ENCODE peak calls at places on chromosomes 3 and 15, in ten cellular contexts. X, T, K, H, V, M, G, A, N and P are unnamed samples.

GRCh38 chr3:143306419-143306818 is 186.8 kb downstream of the CHST2 start:
- DNase-seq in X (no peak), T (no peak), K (no peak), H (no peak), V (no peak), M (no peak), G (peak), A (peak), N (no peak), P (no peak)

GRCh38 chr15:19973718-19974117 is 567.9 kb downstream of the GOLGA6L6 start:
- DNase-seq in X (no peak), T (no peak), K (no peak), H (no peak), V (no peak), M (no peak), G (no peak), A (no peak), N (no peak), P (no peak)

GRCh38 chr3:45516829-45517228 is 77.7 kb upstream of the LIMD1 start:
- DNase-seq in X (peak), T (no peak), K (no peak), H (no peak), V (no peak), M (peak), G (no peak), A (no peak), N (no peak), P (no peak)

GRCh38 chr3:14522129-14522691 is 17.9 kb downstream of the GRIP2 start:
- DNase-seq in X (no peak), T (no peak), K (no peak), H (peak), V (no peak), M (no peak), G (no peak), A (no peak), N (no peak), P (no peak)

GRCh38 chr3:140056047-140056446 is 121.1 kb downstream of the CLSTN2 start:
- DNase-seq in X (no peak), T (no peak), K (no peak), H (no peak), V (no peak), M (no peak), G (no peak), A (no peak), N (no peak), P (no peak)

GRCh38 chr15:80231371-80231770 is 20.6 kb downstream of the CTXND1 start:
- DNase-seq in X (no peak), T (no peak), K (no peak), H (no peak), V (no peak), M (no peak), G (no peak), A (no peak), N (no peak), P (no peak)

GRCh38 chr3:8784676-8785435 is 15.4 kb upstream of the OXTR start:
- DNase-seq in X (no peak), T (no peak), K (no peak), H (no peak), V (no peak), M (no peak), G (no peak), A (no peak), N (no peak), P (no peak)

GRCh38 chr3:27797773-27798172 is 75.7 kb upstream of the EOMES start:
- DNase-seq in X (no peak), T (no peak), K (no peak), H (no peak), V (no peak), M (no peak), G (no peak), A (no peak), N (no peak), P (no peak)

GRCh38 chr3:194587438-194587931 is 45.7 kb downstream of the TMEM44 start:
- DNase-seq in X (no peak), T (peak), K (no peak), H (no peak), V (peak), M (peak), G (no peak), A (no peak), N (peak), P (no peak)

GRCh38 chr3:104642827-104643226 is 723.9 kb upstream of the ALCAM start:
- DNase-seq in X (no peak), T (no peak), K (no peak), H (no peak), V (peak), M (no peak), G (no peak), A (no peak), N (no peak), P (no peak)

GRCh38 chr3:190070623-190071347 is 49.9 kb downstream of the P3H2 start:
- DNase-seq in X (peak), T (no peak), K (no peak), H (no peak), V (no peak), M (peak), G (peak), A (no peak), N (no peak), P (peak)

GRCh38 chr3:144771401-144771870 is 799.8 kb downstream of the DIPK2A start:
- DNase-seq in X (peak), T (peak), K (no peak), H (no peak), V (peak), M (no peak), G (no peak), A (no peak), N (peak), P (no peak)

GRCh38 chr3:197002701-197003454 is 26.7 kb downstream of the MELTF start:
- DNase-seq in X (no peak), T (peak), K (peak), H (peak), V (peak), M (peak), G (peak), A (peak), N (peak), P (no peak)

GRCh38 chr15:82572311-82572710 is 32.1 kb upstream of the RPS17 start:
- DNase-seq in X (no peak), T (no peak), K (no peak), H (no peak), V (peak), M (no peak), G (no peak), A (no peak), N (peak), P (no peak)

GRCh38 chr3:8882617-8883016 is 80.7 kb downstream of the RAD18 start:
- DNase-seq in X (no peak), T (no peak), K (no peak), H (no peak), V (no peak), M (no peak), G (no peak), A (no peak), N (no peak), P (no peak)

GRCh38 chr15:99371180-99372103 is 120.2 kb downstream of the LRRC28 start:
- DNase-seq in X (no peak), T (peak), K (peak), H (no peak), V (peak), M (peak), G (peak), A (no peak), N (peak), P (no peak)

GRCh38 chr3:69419276-69419675 is 33.4 kb upstream of the FRMD4B start:
- DNase-seq in X (no peak), T (no peak), K (no peak), H (no peak), V (no peak), M (no peak), G (no peak), A (no peak), N (peak), P (no peak)

GRCh38 chr3:14918356-14918860 is 29.0 kb upstream of the NR2C2 start:
- DNase-seq in X (no peak), T (no peak), K (no peak), H (no peak), V (no peak), M (no peak), G (no peak), A (no peak), N (no peak), P (no peak)

GRCh38 chr3:117898722-117899121 is 1135.9 kb downstream of the IGSF11 start:
- DNase-seq in X (no peak), T (peak), K (no peak), H (no peak), V (no peak), M (no peak), G (peak), A (peak), N (peak), P (no peak)

GRCh38 chr15:72420580-72420979 is 22.5 kb downstream of the TMEM202 start:
- DNase-seq in X (no peak), T (no peak), K (no peak), H (no peak), V (no peak), M (no peak), G (no peak), A (no peak), N (no peak), P (no peak)

GRCh38 chr15:96064351-96064756 is 266.1 kb upstream of the NR2F2 start:
- DNase-seq in X (no peak), T (peak), K (no peak), H (peak), V (peak), M (no peak), G (no peak), A (peak), N (peak), P (peak)

GRCh38 chr3:116059421-116060096 is 385.7 kb downstream of the LSAMP start:
- DNase-seq in X (peak), T (peak), K (no peak), H (no peak), V (peak), M (peak), G (peak), A (peak), N (peak), P (peak)

GRCh38 chr3:71944482-71944881 is 159.5 kb upstream of the PROK2 start:
- DNase-seq in X (no peak), T (no peak), K (no peak), H (no peak), V (no peak), M (no peak), G (no peak), A (no peak), N (no peak), P (no peak)

GRCh38 chr3:134328147-134328591 is 46.1 kb downstream of the AMOTL2 start:
- DNase-seq in X (peak), T (peak), K (no peak), H (no peak), V (peak), M (peak), G (peak), A (peak), N (peak), P (no peak)

GRCh38 chr15:91142097-91142744 is 42.2 kb downstream of the SV2B start:
- DNase-seq in X (no peak), T (no peak), K (no peak), H (no peak), V (peak), M (no peak), G (peak), A (peak), N (peak), P (no peak)

GRCh38 chr3:111895079-111895478 is 36.0 kb downstream of the PHLDB2 start:
- DNase-seq in X (peak), T (peak), K (no peak), H (no peak), V (peak), M (peak), G (peak), A (peak), N (peak), P (peak)

GRCh38 chr3:174156200-174156599 is 702.9 kb upstream of the NAALADL2 start:
- DNase-seq in X (no peak), T (peak), K (no peak), H (no peak), V (peak), M (no peak), G (no peak), A (no peak), N (peak), P (no peak)

GRCh38 chr3:1611824-1612223 is 486.8 kb upstream of the CNTN4 start:
- DNase-seq in X (no peak), T (no peak), K (no peak), H (no peak), V (no peak), M (no peak), G (no peak), A (no peak), N (no peak), P (no peak)

GRCh38 chr15:73633111-73633990 is at the start of gene NPTN:
- DNase-seq in X (peak), T (peak), K (peak), H (peak), V (peak), M (peak), G (peak), A (peak), N (peak), P (peak)
- TF ChIP-seq CTCF in X (no peak), T (peak), K (no peak), H (no peak), V (no peak), M (no peak), G (no peak), A (peak), N (no peak), P (peak)

GRCh38 chr3:89155811-89156210 is 48.4 kb downstream of the EPHA3 start:
- DNase-seq in X (no peak), T (no peak), K (no peak), H (no peak), V (no peak), M (no peak), G (no peak), A (no peak), N (peak), P (no peak)
- H3K4me3 ChIP-seq in X (no peak), T (no peak), K (no peak), H (no peak), V (no peak), M (no peak), G (no peak), A (no peak), N (no peak), P (no peak)

DNA sequence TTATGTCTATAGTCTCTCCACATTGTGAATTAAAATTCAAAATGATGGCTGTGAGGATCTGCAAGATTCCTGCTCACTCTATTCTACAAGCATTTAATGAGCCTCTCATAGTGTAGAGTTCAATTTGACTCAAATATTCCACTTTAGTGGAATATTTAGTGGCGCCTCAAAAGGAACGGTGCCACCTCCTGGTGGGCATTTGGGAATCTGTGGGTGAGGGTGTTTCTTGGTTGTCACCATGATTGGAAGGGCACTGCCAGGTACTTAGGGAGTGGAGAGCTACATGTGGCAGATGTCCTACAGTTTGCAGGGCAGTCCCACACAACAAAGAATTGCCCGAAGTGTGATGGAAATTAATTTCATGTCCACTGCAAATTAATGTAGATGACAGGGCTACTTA is 21.5 kb upstream of the KCNMB3 start:
- DNase-seq in X (no peak), T (peak), K (no peak), H (no peak), V (peak), M (no peak), G (no peak), A (peak), N (peak), P (no peak)
- TF ChIP-seq CTCF in X (peak), T (peak), K (peak), H (no peak), V (peak), M (peak), G (no peak), A (no peak), N (peak), P (peak)

DNA sequence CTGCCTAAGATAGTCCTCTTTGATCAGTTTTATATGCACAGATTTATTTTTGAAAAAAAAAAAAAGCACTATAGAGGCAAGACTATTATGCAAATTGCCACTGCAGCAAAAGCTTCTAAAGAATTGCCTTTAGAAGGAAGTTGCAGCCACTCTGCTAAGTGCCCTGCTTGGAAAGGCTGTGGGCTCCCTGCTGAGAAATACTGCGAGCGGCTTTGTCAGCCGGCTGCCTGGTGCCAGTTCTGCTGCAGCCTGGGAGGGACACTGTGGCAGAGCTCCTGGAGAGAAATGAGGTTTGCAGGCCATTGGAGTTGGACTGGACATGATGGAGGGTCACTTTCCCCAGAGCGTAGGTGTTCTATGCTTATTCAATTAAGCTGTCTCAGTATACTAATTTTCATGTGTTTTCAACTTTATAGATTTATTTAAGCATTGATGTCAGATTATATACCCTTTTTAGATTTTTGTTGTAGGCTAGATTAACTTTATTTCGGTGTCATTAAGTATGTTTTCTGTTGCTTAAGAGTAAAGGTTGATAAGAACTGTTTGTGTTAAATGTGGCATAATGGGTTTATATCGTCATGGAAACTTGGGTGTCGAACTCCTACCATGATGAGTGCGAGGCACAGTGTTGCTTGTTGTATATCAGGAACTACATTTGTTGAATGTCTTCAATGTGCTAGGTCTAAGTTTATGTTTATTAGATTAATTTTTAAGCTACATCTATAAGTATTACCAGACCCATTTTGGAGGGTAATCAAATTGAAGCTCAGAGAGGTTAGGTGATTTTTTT is 6.6 kb downstream of the MAP2K5 start:
- DNase-seq in X (no peak), T (no peak), K (no peak), H (no peak), V (no peak), M (peak), G (no peak), A (no peak), N (no peak), P (no peak)
- H3K4me3 ChIP-seq in X (no peak), T (no peak), K (no peak), H (no peak), V (no peak), M (no peak), G (no peak), A (no peak), N (no peak), P (no peak)